ENCODE peak calls at places on chromosomes 12 and 14, in seven cellular contexts. K is sigmoid colon, U is BJ, O is ovary, G is HFF-Myc, R is left lung, X is AG04450. P is an unnamed sample.

GRCh38 chr12:5096241-5096880 is 52.7 kb downstream of the KCNA5 start:
- DNase-seq in G (peak; percentile 46), X (peak; percentile 44), K (no peak), U (peak; percentile 62), R (no peak), O (no peak), P (no peak)

GRCh38 chr12:127717293-127717692 is 549.7 kb upstream of the TMEM132C start:
- DNase-seq in K (no peak), G (no peak), R (no peak), O (no peak), U (no peak), X (no peak), P (no peak)

GRCh38 chr14:99735189-99736135 is 51.4 kb downstream of the CYP46A1 start:
- DNase-seq in O (no peak), X (no peak), K (peak; percentile 55), R (peak; percentile 39), U (no peak), G (no peak), P (no peak)

GRCh38 chr14:43687866-43688265 is 819.2 kb downstream of the FSCB start:
- DNase-seq in U (no peak), G (no peak), R (no peak), K (no peak), O (no peak), X (peak; percentile 57), P (no peak)

GRCh38 chr12:69570545-69571399 is 14.5 kb upstream of the CCT2 start:
- DNase-seq in O (peak; percentile 28), U (no peak), X (no peak), R (no peak), K (peak; percentile 68), G (no peak), P (no peak)

GRCh38 chr14:78985668-78986073 is 815.5 kb downstream of the NRXN3 start:
- DNase-seq in K (no peak), X (no peak), O (no peak), G (peak; percentile 1), R (no peak), U (no peak), P (no peak)

GRCh38 chr14:38210168-38210567 is 2.5 kb downstream of the SSTR1 start:
- DNase-seq in O (no peak), R (peak; percentile 75), U (no peak), X (no peak), K (no peak), G (no peak), P (no peak)

GRCh38 chr12:52006726-52007157 is at the start of gene TAMALIN:
- DNase-seq in X (no peak), K (peak; percentile 90), G (no peak), O (peak; percentile 83), U (no peak), R (peak; percentile 88), P (peak; percentile 78)

GRCh38 chr12:54141534-54142475 is 47.0 kb downstream of the SMUG1 start:
- DNase-seq in R (no peak), K (no peak), U (peak; percentile 23), X (no peak), O (no peak), G (no peak), P (no peak)

GRCh38 chr12:12788675-12789368 is 3.4 kb downstream of the APOLD1 start:
- DNase-seq in O (peak; percentile 37), U (no peak), K (peak; percentile 80), G (peak; percentile 73), X (peak; percentile 59), R (no peak), P (no peak)

GRCh38 chr12:104750061-104750460 is 208.0 kb downstream of the SLC41A2 start:
- DNase-seq in O (no peak), U (peak; percentile 23), G (peak; percentile 27), R (no peak), X (peak; percentile 48), K (no peak), P (no peak)

GRCh38 chr12:67394600-67394999 is 125.4 kb downstream of the CAND1 start:
- DNase-seq in O (peak; percentile 23), G (no peak), K (peak; percentile 64), U (no peak), X (peak; percentile 18), R (no peak), P (no peak)

GRCh38 chr12:51405801-51406207 is 14.6 kb upstream of the GALNT6 start:
- DNase-seq in K (no peak), R (no peak), U (no peak), G (no peak), O (no peak), X (no peak), P (no peak)

GRCh38 chr14:65173973-65174693 is 71.8 kb upstream of the MAX start:
- DNase-seq in R (no peak), O (no peak), K (no peak), G (no peak), U (no peak), X (no peak), P (no peak)

GRCh38 chr14:65170318-65170717 is 68.0 kb upstream of the MAX start:
- DNase-seq in R (no peak), G (no peak), U (no peak), K (no peak), O (no peak), X (no peak), P (no peak)

GRCh38 chr14:65169351-65169750 is 67.0 kb upstream of the MAX start:
- DNase-seq in O (no peak), K (no peak), U (no peak), G (peak; percentile 26), R (no peak), X (peak; percentile 78), P (no peak)

GRCh38 chr14:65168840-65169239 is 66.5 kb upstream of the MAX start:
- DNase-seq in O (no peak), U (no peak), K (no peak), X (no peak), G (no peak), R (no peak), P (no peak)

DNA sequence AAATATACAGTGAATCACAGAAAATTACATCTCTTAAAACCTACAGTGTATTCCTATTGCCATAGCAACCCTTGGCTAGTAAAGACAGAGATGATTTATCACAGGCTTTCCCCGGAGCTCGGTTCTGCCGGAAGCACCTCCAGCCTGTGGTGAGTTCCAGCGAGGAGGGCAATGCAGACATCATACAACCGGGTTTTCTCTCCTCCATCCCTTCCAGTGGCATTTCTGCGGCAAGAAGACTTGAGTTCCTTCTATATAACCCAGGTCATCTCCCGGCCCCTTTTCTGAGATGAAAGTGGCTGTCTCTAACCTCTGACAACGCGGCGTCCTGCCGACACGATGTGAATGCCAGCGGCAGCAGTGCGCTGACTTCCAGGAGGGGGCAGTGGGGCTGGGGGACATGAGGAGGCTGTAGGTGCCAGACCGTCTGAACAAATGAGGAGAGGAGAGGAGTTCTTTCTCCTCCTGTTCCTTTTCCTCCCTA is 68.5 kb upstream of the MAX start:
- DNase-seq in O (peak; percentile 13), X (peak; percentile 36), R (no peak), U (no peak), K (no peak), G (peak; percentile 31), P (no peak)
- TF ChIP-seq CTCF in O (no peak), X (peak; percentile 58), R (no peak), U (peak; percentile 45), K (no peak), G (peak; percentile 41), P (peak; percentile 64)

GRCh38 chr14:75673345-75673744 is 12.3 kb downstream of the TTLL5 start:
- DNase-seq in X (no peak), U (no peak), O (no peak), R (no peak), K (no peak), G (no peak), P (no peak)

GRCh38 chr14:75672588-75673192 is 11.6 kb downstream of the TTLL5 start:
- DNase-seq in K (no peak), U (no peak), O (no peak), X (no peak), G (no peak), R (no peak), P (no peak)

GRCh38 chr14:75675265-75675960 is 14.4 kb downstream of the TTLL5 start:
- DNase-seq in O (no peak), R (no peak), U (no peak), K (no peak), X (no peak), G (no peak), P (no peak)
- TF ChIP-seq CTCF in O (no peak), R (no peak), U (no peak), K (no peak), X (peak; percentile 29), G (no peak), P (peak; percentile 51)

DNA sequence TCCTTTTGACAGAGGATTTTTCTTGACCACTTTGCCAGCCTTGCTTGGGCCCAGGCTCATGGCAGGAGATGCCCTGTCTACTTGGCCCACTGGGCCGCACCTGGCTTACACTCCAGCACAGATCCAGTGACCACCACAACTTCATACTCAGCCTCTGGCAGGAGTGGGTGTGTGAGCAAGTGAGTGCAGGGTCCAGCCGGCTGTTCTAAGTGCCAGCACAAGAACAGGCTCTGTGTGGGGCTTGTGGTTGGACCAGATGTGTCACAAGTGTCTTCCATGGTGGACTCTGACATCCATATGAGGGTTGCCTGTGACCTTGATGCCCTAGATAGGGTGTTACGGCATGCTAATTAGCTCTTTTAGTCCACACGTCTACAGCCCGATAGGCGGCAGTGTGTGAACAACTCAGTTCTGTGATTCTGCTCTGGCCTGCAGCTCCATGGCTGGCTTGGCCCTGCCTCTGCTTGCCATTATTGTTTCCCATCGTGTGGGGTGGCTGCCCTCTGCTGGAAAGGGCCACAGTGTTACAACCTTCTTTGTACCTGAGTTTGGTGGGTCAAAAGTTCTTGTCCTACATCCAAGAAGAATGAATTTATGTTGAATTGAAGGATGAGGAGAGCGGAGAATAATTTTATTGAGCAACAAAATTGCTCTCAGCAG is 1089.1 kb downstream of the SLC6A15 start:
- DNase-seq in U (no peak), G (no peak), X (no peak), R (peak; percentile 34), K (no peak), O (no peak), P (no peak)
- TF ChIP-seq CTCF in U (peak; percentile 36), G (peak; percentile 33), X (no peak), R (no peak), K (peak; percentile 10), O (no peak), P (peak; percentile 55)

GRCh38 chr12:18358930-18359329 is 97.6 kb downstream of the PIK3C2G start:
- DNase-seq in U (no peak), K (no peak), G (no peak), R (no peak), O (no peak), X (no peak), P (no peak)
- TF ChIP-seq CTCF in U (no peak), K (no peak), G (no peak), R (no peak), O (no peak), X (no peak), P (no peak)